ENCODE peak calls at places on chromosomes 1 and 21, in ten cellular contexts. Q is midbrain; E is putamen; W is activated CD4-positive, alpha-beta T cell treated with anti-CD3 and anti-CD28 coated beads, Interleukin-2, amount 50 U/mL, for 1 hour; B is DND-41; H is HTR-8/SVneo; R is astrocyte of the cerebellum; L is stimulated activated CD8-positive, alpha-beta memory T cell treated with anti-CD3 and anti-CD28 coated beads, Interleukin-2, amount 100 ng/mL, for 48 hours; N is heart right ventricle; P is NCI-H460. K is an unnamed sample.

GRCh38 chr1:70401974-70402373 is 9.1 kb upstream of the CTH start:
- DNase-seq in L (no peak), Q (no peak), N (no peak), P (no peak), B (no peak), W (no peak), E (no peak), H (no peak), R (no peak), K (no peak)

GRCh38 chr1:153649867-153650235 is 8.7 kb upstream of the SNAPIN start:
- DNase-seq in R (no peak), Q (peak), E (peak), W (no peak), N (peak), P (no peak), L (no peak), B (no peak), H (no peak), K (no peak)

GRCh38 chr1:92315766-92316413 is 17.0 kb downstream of the RPAP2 start:
- DNase-seq in E (no peak), R (no peak), B (no peak), H (no peak), Q (no peak), P (no peak), W (peak), L (peak), N (no peak), K (no peak)

GRCh38 chr1:70627910-70628309 is 216.8 kb downstream of the CTH start:
- DNase-seq in W (no peak), E (no peak), L (no peak), N (no peak), Q (no peak), P (no peak), R (no peak), H (no peak), B (no peak), K (no peak)

GRCh38 chr1:228397966-228398365 is 8.7 kb downstream of the TRIM11 start:
- DNase-seq in Q (no peak), P (no peak), H (no peak), W (no peak), L (no peak), R (no peak), N (no peak), B (no peak), E (no peak), K (no peak)

GRCh38 chr1:212287261-212287895 is 2.2 kb downstream of the PPP2R5A start:
- DNase-seq in N (no peak), P (no peak), E (no peak), R (no peak), Q (no peak), L (no peak), W (no peak), H (no peak), B (no peak), K (no peak)

GRCh38 chr1:25536124-25536523 is 7.3 kb upstream of the LDLRAP1 start:
- DNase-seq in L (no peak), E (no peak), R (no peak), P (no peak), B (no peak), H (no peak), N (no peak), W (no peak), Q (no peak), K (no peak)

GRCh38 chr21:28781602-28782274 is 210.9 kb downstream of the LTN1 start:
- DNase-seq in N (no peak), L (no peak), E (no peak), W (no peak), Q (no peak), P (no peak), H (no peak), R (no peak), B (peak), K (no peak)

GRCh38 chr1:6423321-6423999 is 1.1 kb upstream of the ESPN start:
- DNase-seq in R (peak), N (no peak), P (no peak), H (peak), B (peak), E (no peak), W (peak), L (peak), Q (no peak), K (no peak)

GRCh38 chr21:33799378-33800090 is 116.1 kb downstream of the ATP5PO start:
- DNase-seq in B (no peak), R (no peak), H (no peak), N (peak), W (no peak), E (no peak), Q (no peak), P (peak), L (no peak), K (no peak)

GRCh38 chr1:102174259-102174863 is 177.6 kb upstream of the OLFM3 start:
- DNase-seq in H (no peak), N (no peak), R (no peak), E (no peak), Q (no peak), P (no peak), L (no peak), W (no peak), B (peak), K (no peak)

GRCh38 chr1:24992761-24993211 is 62.7 kb upstream of the RUNX3 start:
- DNase-seq in B (no peak), N (no peak), Q (no peak), E (no peak), L (no peak), P (no peak), H (no peak), R (no peak), W (no peak), K (no peak)

GRCh38 chr1:226687476-226687875 is 51.6 kb downstream of the ITPKB start:
- DNase-seq in W (peak), L (no peak), B (no peak), P (no peak), Q (peak), E (no peak), H (no peak), R (no peak), N (no peak), K (no peak)

GRCh38 chr1:208198271-208198670 is 45.9 kb downstream of the PLXNA2 start:
- DNase-seq in H (no peak), L (no peak), W (no peak), R (no peak), E (no peak), N (no peak), B (no peak), P (no peak), Q (no peak), K (no peak)

GRCh38 chr1:115222616-115223402 is 115.2 kb downstream of the NGF start:
- DNase-seq in E (no peak), L (no peak), B (no peak), N (no peak), H (no peak), R (peak), P (no peak), Q (no peak), W (no peak), K (peak)

GRCh38 chr1:218969021-218969420 is 204.7 kb upstream of the LYPLAL1 start:
- DNase-seq in B (no peak), W (no peak), H (no peak), N (no peak), L (no peak), P (no peak), E (no peak), R (peak), Q (no peak), K (no peak)

GRCh38 chr1:87243573-87243972 is 85.1 kb upstream of the LMO4 start:
- DNase-seq in P (no peak), H (no peak), W (no peak), L (no peak), B (no peak), Q (no peak), R (peak), E (no peak), N (no peak), K (no peak)

GRCh38 chr1:8663915-8664331 is 153.5 kb downstream of the RERE start:
- DNase-seq in B (peak), W (no peak), N (peak), Q (no peak), R (no peak), P (no peak), E (no peak), H (no peak), L (no peak), K (no peak)

GRCh38 chr1:33347650-33347992 is 26.7 kb upstream of the A3GALT2 start:
- DNase-seq in L (no peak), P (no peak), W (no peak), B (peak), Q (no peak), E (no peak), H (no peak), N (peak), R (no peak), K (no peak)

GRCh38 chr1:33715195-33715811 is 148.6 kb upstream of the HMGB4 start:
- DNase-seq in W (no peak), P (no peak), N (no peak), L (no peak), Q (no peak), B (no peak), R (no peak), H (no peak), E (no peak), K (no peak)

GRCh38 chr21:38910390-38911008 is 104.8 kb downstream of the ETS2 start:
- DNase-seq in P (no peak), E (no peak), W (no peak), Q (no peak), B (no peak), R (no peak), H (no peak), L (no peak), N (no peak), K (no peak)

K was measured in epithelial cell of proximal tubule.